ENCODE peak calls at places on chromosomes 5 and 9, in seven cellular contexts. R is H9; P is SJCRH30; M is right atrium auricular region; U is CD8-positive, alpha-beta T cell; N is suprapubic skin; Y is OCI-LY7. O is an unnamed sample.
A peak's percentile ranks its signal among the peaks of the same experiment; 100 is the strongest.

GRCh38 chr9:69078069-69078468 is 42.5 kb downstream of the FXN start:
- DNase-seq in R (no peak), P (no peak), M (no peak), U (no peak), N (no peak), Y (no peak), O (no peak)

GRCh38 chr9:94014066-94014654 is 59.0 kb upstream of the BARX1 start:
- DNase-seq in R (no peak), P (peak; percentile 73), M (no peak), U (no peak), N (no peak), Y (peak; percentile 38), O (no peak)

GRCh38 chr9:136762915-136763648 is 1.2 kb downstream of the LCN15 start:
- DNase-seq in R (peak; percentile 96), P (peak; percentile 63), M (no peak), U (no peak), N (no peak), Y (peak; percentile 77), O (no peak)

GRCh38 chr9:16039988-16040761 is 487.3 kb downstream of the CCDC171 start:
- DNase-seq in R (peak; percentile 48), P (no peak), M (no peak), U (no peak), N (no peak), Y (no peak), O (no peak)

GRCh38 chr9:70589571-70590263 is 175.3 kb upstream of the KLF9 start:
- DNase-seq in R (no peak), P (no peak), M (peak; percentile 86), U (no peak), N (no peak), Y (no peak), O (no peak)

GRCh38 chr9:87887151-87887505 is 4.5 kb downstream of the SPATA31E1 start:
- DNase-seq in R (no peak), P (no peak), M (no peak), U (no peak), N (no peak), Y (no peak), O (no peak)

GRCh38 chr5:154356256-154356655 is 89.5 kb upstream of the SAP30L start:
- DNase-seq in R (no peak), P (no peak), M (no peak), U (no peak), N (no peak), Y (no peak), O (no peak)

GRCh38 chr5:178309271-178310008 is 76.8 kb upstream of the PHYKPL start:
- DNase-seq in R (no peak), P (no peak), M (no peak), U (no peak), N (peak; percentile 72), Y (no peak), O (peak; percentile 1)

GRCh38 chr9:9521033-9521779 is 1091.6 kb downstream of the PTPRD start:
- DNase-seq in R (no peak), P (no peak), M (no peak), U (no peak), N (no peak), Y (no peak), O (no peak)

GRCh38 chr5:39605966-39606591 is 181.3 kb upstream of the DAB2 start:
- DNase-seq in R (no peak), P (no peak), M (no peak), U (no peak), N (no peak), Y (no peak), O (no peak)

GRCh38 chr5:110790673-110791072 is 51.9 kb downstream of the SLC25A46 start:
- DNase-seq in R (no peak), P (peak; percentile 10), M (no peak), U (no peak), N (no peak), Y (no peak), O (no peak)

GRCh38 chr9:27558307-27558706 is 15.0 kb downstream of the C9orf72 start:
- DNase-seq in R (no peak), P (no peak), M (no peak), U (no peak), N (no peak), Y (no peak), O (no peak)

GRCh38 chr9:27560457-27560856 is 12.8 kb downstream of the C9orf72 start:
- DNase-seq in R (no peak), P (no peak), M (no peak), U (no peak), N (no peak), Y (no peak), O (no peak)

GRCh38 chr9:27549196-27549737 is 19.7 kb upstream of the MOB3B start:
- DNase-seq in R (no peak), P (no peak), M (no peak), U (no peak), N (no peak), Y (no peak), O (no peak)

DNA sequence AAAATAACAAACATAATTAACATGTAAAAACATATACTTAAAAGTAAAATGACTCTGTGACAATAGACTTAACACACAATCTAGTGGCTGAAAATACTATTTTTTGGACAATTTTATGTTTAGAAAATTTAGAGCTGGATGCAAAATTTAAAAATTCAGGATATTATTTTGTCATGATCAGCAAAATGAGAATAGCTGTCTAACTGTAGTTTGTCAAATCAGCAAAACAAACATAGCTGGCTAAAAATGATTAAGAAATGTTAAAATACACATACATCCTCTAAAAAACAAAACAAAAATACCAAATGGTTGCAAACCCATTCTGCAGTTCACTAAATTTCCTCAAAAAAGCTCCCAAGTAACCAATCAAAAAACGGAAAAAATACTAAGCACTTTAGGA is 18.6 kb downstream of the C9orf72 start:
- DNase-seq in R (no peak), P (no peak), M (no peak), U (no peak), N (no peak), Y (no peak), O (no peak)
- H3K27ac ChIP-seq in R (no peak overlapping the region), P (no peak overlapping the region), M (no peak overlapping the region), U (no peak overlapping the region), N (no peak overlapping the region), Y (no peak overlapping the region), O (no peak overlapping the region)

GRCh38 chr5:53442946-53443345 is 37.5 kb upstream of the FST start:
- DNase-seq in R (no peak), P (no peak), M (no peak), U (no peak), N (no peak), Y (no peak), O (no peak)

GRCh38 chr5:53436480-53437191 is 43.8 kb upstream of the FST start:
- DNase-seq in R (no peak), P (no peak), M (no peak), U (no peak), N (no peak), Y (no peak), O (no peak)

GRCh38 chr5:53434566-53434965 is 45.9 kb upstream of the FST start:
- DNase-seq in R (no peak), P (no peak), M (no peak), U (no peak), N (no peak), Y (no peak), O (no peak)

GRCh38 chr5:53438079-53438478 is 42.4 kb upstream of the FST start:
- DNase-seq in R (no peak), P (no peak), M (no peak), U (no peak), N (no peak), Y (no peak), O (no peak)

GRCh38 chr5:53438486-53439472 is 41.6 kb upstream of the FST start:
- DNase-seq in R (no peak), P (peak; percentile 86), M (no peak), U (no peak), N (no peak), Y (no peak), O (no peak)
- H3K27ac ChIP-seq in R (no peak overlapping the region), P (peak overlapping the region; percentile 54), M (no peak overlapping the region), U (no peak overlapping the region), N (no peak overlapping the region), Y (no peak overlapping the region), O (no peak overlapping the region)

GRCh38 chr9:89439571-89439970 is 58.3 kb downstream of the SEMA4D start:
- DNase-seq in R (no peak), P (no peak), M (no peak), U (no peak), N (no peak), Y (no peak), O (peak; percentile 38)
- H3K27ac ChIP-seq in R (no peak overlapping the region), P (no peak overlapping the region), M (no peak overlapping the region), U (peak overlapping the region; percentile 19), N (peak overlapping the region; percentile 80), Y (no peak overlapping the region), O (no peak overlapping the region)

GRCh38 chr5:120405291-120405864 is 58.7 kb upstream of the PRR16 start:
- DNase-seq in R (no peak), P (no peak), M (no peak), U (no peak), N (no peak), Y (no peak), O (no peak)
- H3K27ac ChIP-seq in R (no peak overlapping the region), P (no peak overlapping the region), M (no peak overlapping the region), U (no peak overlapping the region), N (no peak overlapping the region), Y (no peak overlapping the region), O (no peak overlapping the region)

DNA sequence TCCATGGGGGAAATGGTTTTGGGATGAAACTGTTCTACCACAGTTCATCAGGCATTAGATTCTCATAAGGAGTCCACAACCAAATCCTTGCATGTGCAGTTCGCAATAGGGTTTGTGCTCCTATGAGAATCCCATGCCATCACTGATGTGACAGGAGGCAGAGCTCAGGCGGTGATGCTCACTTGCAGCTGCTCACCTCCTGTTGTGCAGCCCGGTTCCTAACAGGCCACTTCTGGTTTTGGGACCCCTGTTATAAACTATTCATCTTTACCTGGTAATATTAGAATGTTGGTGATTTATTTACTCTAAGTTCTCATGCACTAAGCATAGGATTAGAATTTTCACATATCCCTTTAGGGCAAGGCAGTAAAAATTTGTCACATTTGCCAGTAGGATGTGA is 122.3 kb downstream of the CDC42SE2 start:
- DNase-seq in R (no peak), P (no peak), M (no peak), U (no peak), N (no peak), Y (no peak), O (no peak)
- H3K27ac ChIP-seq in R (no peak overlapping the region), P (no peak overlapping the region), M (no peak overlapping the region), U (no peak overlapping the region), N (no peak overlapping the region), Y (no peak overlapping the region), O (peak overlapping the region; percentile 66)

GRCh38 chr5:64417390-64417789 is 88.4 kb upstream of the RGS7BP start:
- DNase-seq in R (peak; percentile 60), P (peak; percentile 5), M (no peak), U (no peak), N (no peak), Y (no peak), O (no peak)

GRCh38 chr5:64418013-64418412 is 87.8 kb upstream of the RGS7BP start:
- DNase-seq in R (no peak), P (peak; percentile 11), M (no peak), U (no peak), N (no peak), Y (no peak), O (no peak)
- H3K27ac ChIP-seq in R (no peak overlapping the region), P (no peak overlapping the region), M (no peak overlapping the region), U (no peak overlapping the region), N (no peak overlapping the region), Y (no peak overlapping the region), O (no peak overlapping the region)

O was measured in right lobe of liver.